ENCODE peak calls at places on chromosomes 5 and 9, in seven cellular contexts. One of them, this sample, is unnamed.

GRCh38 chr9:137569609-137570203 is 9.0 kb downstream of the DPH7 start:
- DNase-seq in AG09319: no peak
- DNase-seq in spleen: no peak
- DNase-seq in ovary: no peak
- DNase-seq in thoracic aorta: no peak
- DNase-seq in heart right ventricle: no peak
- DNase-seq in mesothelial cell of epicardium: no peak
- DNase-seq in this sample: no peak

GRCh38 chr5:72324186-72324825 is 4.1 kb downstream of the PTCD2 start:
- DNase-seq in AG09319: no peak
- DNase-seq in spleen: no peak
- DNase-seq in ovary: no peak
- DNase-seq in thoracic aorta: no peak
- DNase-seq in heart right ventricle: no peak
- DNase-seq in mesothelial cell of epicardium: no peak
- DNase-seq in this sample: no peak

GRCh38 chr5:151004499-151004898 is 15.9 kb upstream of the GPX3 start:
- DNase-seq in AG09319: no peak
- DNase-seq in spleen: no peak
- DNase-seq in ovary: no peak
- DNase-seq in thoracic aorta: no peak
- DNase-seq in heart right ventricle: no peak
- DNase-seq in mesothelial cell of epicardium: no peak
- DNase-seq in this sample: no peak

GRCh38 chr9:131546336-131547084 is 1.2 kb downstream of the PRRT1B start:
- DNase-seq in AG09319: no peak
- DNase-seq in spleen: no peak
- DNase-seq in ovary: no peak
- DNase-seq in thoracic aorta: no peak
- DNase-seq in heart right ventricle: no peak
- DNase-seq in mesothelial cell of epicardium: no peak
- DNase-seq in this sample: no peak

GRCh38 chr5:139391570-139392323 is 2.0 kb upstream of the MZB1 start:
- DNase-seq in AG09319: no peak
- DNase-seq in spleen: no peak
- DNase-seq in ovary: no peak
- DNase-seq in thoracic aorta: no peak
- DNase-seq in heart right ventricle: no peak
- DNase-seq in mesothelial cell of epicardium: no peak
- DNase-seq in this sample: no peak

GRCh38 chr5:58335518-58335917 is 124.4 kb downstream of the PLK2 start:
- DNase-seq in AG09319: no peak
- DNase-seq in spleen: no peak
- DNase-seq in ovary: no peak
- DNase-seq in thoracic aorta: no peak
- DNase-seq in heart right ventricle: no peak
- DNase-seq in mesothelial cell of epicardium: no peak
- DNase-seq in this sample: no peak

GRCh38 chr5:43425965-43426364 is 13.8 kb upstream of the CCL28 start:
- DNase-seq in AG09319: no peak
- DNase-seq in spleen: no peak
- DNase-seq in ovary: no peak
- DNase-seq in thoracic aorta: no peak
- DNase-seq in heart right ventricle: no peak
- DNase-seq in mesothelial cell of epicardium: no peak
- DNase-seq in this sample: no peak

GRCh38 chr9:33687779-33688178 is 107.6 kb upstream of the PRSS3 start:
- DNase-seq in AG09319: no peak
- DNase-seq in spleen: no peak
- DNase-seq in ovary: no peak
- DNase-seq in thoracic aorta: no peak
- DNase-seq in heart right ventricle: no peak
- DNase-seq in mesothelial cell of epicardium: no peak
- DNase-seq in this sample: no peak

GRCh38 chr5:55597014-55597981 is 62.5 kb upstream of the PLPP1 start:
- DNase-seq in AG09319: no peak
- DNase-seq in spleen: no peak
- DNase-seq in ovary: peak
- DNase-seq in thoracic aorta: no peak
- DNase-seq in heart right ventricle: peak
- DNase-seq in mesothelial cell of epicardium: no peak
- DNase-seq in this sample: no peak

GRCh38 chr9:91560301-91560700 is 136.7 kb upstream of the NFIL3 start:
- DNase-seq in AG09319: no peak
- DNase-seq in spleen: no peak
- DNase-seq in ovary: no peak
- DNase-seq in thoracic aorta: no peak
- DNase-seq in heart right ventricle: no peak
- DNase-seq in mesothelial cell of epicardium: no peak
- DNase-seq in this sample: no peak

GRCh38 chr9:26919698-26920097 is 27.1 kb upstream of the CAAP1 start:
- DNase-seq in AG09319: no peak
- DNase-seq in spleen: no peak
- DNase-seq in ovary: no peak
- DNase-seq in thoracic aorta: no peak
- DNase-seq in heart right ventricle: no peak
- DNase-seq in mesothelial cell of epicardium: no peak
- DNase-seq in this sample: no peak

GRCh38 chr9:100011062-100011681 is 87.6 kb downstream of the ERP44 start:
- DNase-seq in AG09319: peak
- DNase-seq in spleen: no peak
- DNase-seq in ovary: no peak
- DNase-seq in thoracic aorta: no peak
- DNase-seq in heart right ventricle: no peak
- DNase-seq in mesothelial cell of epicardium: no peak
- DNase-seq in this sample: no peak

GRCh38 chr9:125747053-125747764 is at the start of gene PBX3:
- DNase-seq in AG09319: no peak
- DNase-seq in spleen: peak
- DNase-seq in ovary: peak
- DNase-seq in thoracic aorta: no peak
- DNase-seq in heart right ventricle: peak
- DNase-seq in mesothelial cell of epicardium: peak
- DNase-seq in this sample: peak

GRCh38 chr5:119212026-119212425 is 141.1 kb downstream of the DMXL1 start:
- DNase-seq in AG09319: no peak
- DNase-seq in spleen: no peak
- DNase-seq in ovary: no peak
- DNase-seq in thoracic aorta: no peak
- DNase-seq in heart right ventricle: no peak
- DNase-seq in mesothelial cell of epicardium: no peak
- DNase-seq in this sample: no peak

GRCh38 chr5:32504923-32505596 is 60.5 kb upstream of the ZFR start:
- DNase-seq in AG09319: peak
- DNase-seq in spleen: no peak
- DNase-seq in ovary: peak
- DNase-seq in thoracic aorta: no peak
- DNase-seq in heart right ventricle: peak
- DNase-seq in mesothelial cell of epicardium: no peak
- DNase-seq in this sample: no peak

GRCh38 chr9:93081081-93081529 is 14.9 kb upstream of the CARD19 start:
- DNase-seq in AG09319: no peak
- DNase-seq in spleen: peak
- DNase-seq in ovary: peak
- DNase-seq in thoracic aorta: no peak
- DNase-seq in heart right ventricle: no peak
- DNase-seq in mesothelial cell of epicardium: no peak
- DNase-seq in this sample: no peak

DNA sequence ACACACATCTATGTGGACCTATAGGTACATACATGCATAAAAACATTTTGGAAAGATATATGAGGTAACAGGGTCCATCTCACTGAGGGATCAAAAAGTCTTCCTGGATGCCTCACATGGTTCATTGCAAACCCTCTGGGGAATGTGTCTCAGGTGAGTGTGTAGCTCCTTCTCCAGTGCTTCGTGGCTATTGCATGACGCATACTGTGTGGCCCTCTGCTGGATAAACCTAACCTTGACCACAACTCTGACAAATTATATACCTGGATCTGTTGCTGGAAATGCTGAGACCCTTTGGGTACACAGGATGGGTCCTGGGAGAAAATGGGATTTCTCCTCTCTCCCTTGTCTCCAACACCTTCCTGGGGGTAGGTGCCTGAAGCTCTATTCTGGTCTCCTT is 91.9 kb downstream of the JAKMIP2 start:
- DNase-seq in AG09319: no peak
- DNase-seq in spleen: no peak
- DNase-seq in ovary: no peak
- DNase-seq in thoracic aorta: no peak
- DNase-seq in heart right ventricle: no peak
- DNase-seq in mesothelial cell of epicardium: no peak
- DNase-seq in this sample: no peak
- TF ChIP-seq CTCF in AG09319: no peak
- TF ChIP-seq CTCF in spleen: no peak
- TF ChIP-seq CTCF in ovary: no peak
- TF ChIP-seq CTCF in thoracic aorta: no peak
- TF ChIP-seq CTCF in heart right ventricle: no peak
- TF ChIP-seq CTCF in mesothelial cell of epicardium: no peak
- TF ChIP-seq CTCF in this sample: peak

GRCh38 chr5:79922626-79923025 is 68.4 kb downstream of the MTX3 start:
- DNase-seq in AG09319: no peak
- DNase-seq in spleen: no peak
- DNase-seq in ovary: no peak
- DNase-seq in thoracic aorta: no peak
- DNase-seq in heart right ventricle: no peak
- DNase-seq in mesothelial cell of epicardium: no peak
- DNase-seq in this sample: no peak

GRCh38 chr5:79929095-79929494 is 62.0 kb downstream of the MTX3 start:
- DNase-seq in AG09319: no peak
- DNase-seq in spleen: peak
- DNase-seq in ovary: no peak
- DNase-seq in thoracic aorta: no peak
- DNase-seq in heart right ventricle: no peak
- DNase-seq in mesothelial cell of epicardium: no peak
- DNase-seq in this sample: no peak

GRCh38 chr5:79923431-79923830 is 67.6 kb downstream of the MTX3 start:
- DNase-seq in AG09319: no peak
- DNase-seq in spleen: no peak
- DNase-seq in ovary: no peak
- DNase-seq in thoracic aorta: no peak
- DNase-seq in heart right ventricle: no peak
- DNase-seq in mesothelial cell of epicardium: no peak
- DNase-seq in this sample: no peak

DNA sequence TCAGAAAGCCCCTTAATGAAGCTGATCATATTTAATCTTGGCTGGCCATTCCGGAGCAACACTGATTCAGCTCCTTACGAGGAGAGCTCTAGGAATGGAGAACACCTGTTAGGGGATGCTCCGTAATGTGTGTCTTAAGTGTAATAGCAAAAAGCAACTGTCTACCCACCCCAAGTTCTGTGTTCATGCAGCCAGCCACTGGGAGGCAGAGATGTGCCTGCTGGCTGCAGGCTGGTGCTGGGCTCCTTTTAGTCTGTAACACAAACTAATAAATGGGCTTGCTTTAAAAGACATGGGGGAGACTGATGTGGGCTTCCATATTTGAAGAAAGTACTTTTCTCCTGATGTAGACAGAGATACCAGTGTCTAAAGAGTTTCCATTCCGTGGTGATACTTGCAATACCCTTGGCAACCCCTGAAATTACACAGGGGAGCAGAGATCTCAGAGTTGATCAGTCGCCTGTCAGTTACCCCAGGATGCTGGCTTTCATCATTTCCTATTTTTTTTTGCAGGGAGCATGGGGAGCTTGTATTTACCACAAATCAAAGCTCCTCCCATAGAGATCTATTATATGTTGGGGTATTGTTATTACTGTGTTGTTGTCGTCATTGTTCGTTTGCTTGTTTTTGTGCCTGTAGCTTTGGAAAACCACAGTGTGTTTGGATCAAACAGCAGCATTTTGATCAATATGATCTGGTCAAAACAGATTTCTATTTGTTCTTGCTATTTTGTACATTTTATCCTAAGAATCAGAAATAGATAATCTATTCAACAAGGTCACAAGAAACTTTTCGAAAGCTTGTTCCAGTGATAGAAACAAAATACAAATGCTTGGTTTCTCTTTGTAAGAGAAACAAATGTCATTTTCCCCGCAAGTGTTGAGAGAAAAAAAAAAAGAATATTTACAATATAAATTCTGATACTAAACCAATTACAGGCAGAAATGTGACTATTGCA is 65.8 kb downstream of the MTX3 start:
- DNase-seq in AG09319: no peak
- DNase-seq in spleen: no peak
- DNase-seq in ovary: no peak
- DNase-seq in thoracic aorta: no peak
- DNase-seq in heart right ventricle: no peak
- DNase-seq in mesothelial cell of epicardium: no peak
- DNase-seq in this sample: no peak
- TF ChIP-seq CTCF in AG09319: peak
- TF ChIP-seq CTCF in spleen: no peak
- TF ChIP-seq CTCF in ovary: no peak
- TF ChIP-seq CTCF in thoracic aorta: no peak
- TF ChIP-seq CTCF in heart right ventricle: no peak
- TF ChIP-seq CTCF in mesothelial cell of epicardium: no peak
- TF ChIP-seq CTCF in this sample: peak

DNA sequence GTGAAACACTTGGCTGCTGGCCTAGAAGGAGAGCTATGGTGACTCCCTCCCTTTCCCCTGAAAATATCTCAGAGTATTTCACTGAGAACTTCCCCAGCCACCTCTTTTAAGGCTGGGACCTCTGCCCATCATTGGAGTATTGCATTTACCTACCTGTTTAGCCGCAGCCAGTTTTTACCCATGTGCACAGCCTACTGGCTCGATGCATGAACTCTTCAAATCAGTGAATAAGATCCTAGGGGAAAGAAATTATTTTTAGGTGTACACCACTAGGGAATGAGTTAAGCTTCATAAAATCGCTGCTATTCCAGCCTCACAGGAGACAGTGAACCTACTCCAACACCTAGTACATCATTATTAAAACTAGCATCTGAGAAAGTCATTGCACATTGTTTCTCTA is 16.8 kb upstream of the FAM174A start:
- DNase-seq in AG09319: no peak
- DNase-seq in spleen: no peak
- DNase-seq in ovary: no peak
- DNase-seq in thoracic aorta: no peak
- DNase-seq in heart right ventricle: no peak
- DNase-seq in mesothelial cell of epicardium: no peak
- DNase-seq in this sample: no peak
- TF ChIP-seq CTCF in AG09319: no peak
- TF ChIP-seq CTCF in spleen: no peak
- TF ChIP-seq CTCF in ovary: no peak
- TF ChIP-seq CTCF in thoracic aorta: no peak
- TF ChIP-seq CTCF in heart right ventricle: no peak
- TF ChIP-seq CTCF in mesothelial cell of epicardium: no peak
- TF ChIP-seq CTCF in this sample: no peak

DNA sequence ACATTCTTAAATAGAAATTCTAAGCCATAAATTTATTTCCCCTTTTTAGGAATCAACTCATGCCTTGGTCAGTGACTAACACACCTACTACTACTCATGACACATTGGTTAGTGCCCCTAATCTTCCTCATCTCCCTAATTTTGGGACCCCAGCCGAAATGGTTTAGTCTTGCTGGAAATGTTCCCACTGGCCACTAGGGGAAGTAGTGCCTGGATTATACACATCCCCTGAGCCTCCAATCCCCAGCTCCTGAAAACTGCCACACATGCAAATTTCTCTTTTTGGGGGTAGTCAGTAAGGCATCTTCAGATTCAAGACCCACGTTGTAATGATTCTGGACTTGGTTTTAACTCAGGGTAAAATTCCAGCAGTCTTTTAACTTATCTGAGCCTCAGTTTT is 79.8 kb downstream of the HSD17B3 start:
- DNase-seq in AG09319: no peak
- DNase-seq in spleen: no peak
- DNase-seq in ovary: no peak
- DNase-seq in thoracic aorta: no peak
- DNase-seq in heart right ventricle: no peak
- DNase-seq in mesothelial cell of epicardium: no peak
- DNase-seq in this sample: no peak
- TF ChIP-seq CTCF in AG09319: peak
- TF ChIP-seq CTCF in spleen: no peak
- TF ChIP-seq CTCF in ovary: no peak
- TF ChIP-seq CTCF in thoracic aorta: no peak
- TF ChIP-seq CTCF in heart right ventricle: no peak
- TF ChIP-seq CTCF in mesothelial cell of epicardium: peak
- TF ChIP-seq CTCF in this sample: peak

This sample was measured in type B pancreatic cell.